ENCODE peak calls at places on chromosomes 11 and 22, in seven cellular contexts. X is esophagus squamous epithelium, J is sigmoid colon, Y is ovary, V is tibial artery, L is OCI-LY7, M is heart left ventricle. H is an unnamed sample. For H3K4me1, the result is how much of the 10 kb centered on the place peaks cover.

GRCh38 chr11:78318733-78319132 is 98.9 kb downstream of the GAB2 start:
- DNase-seq in X (no peak), J (no peak), M (no peak), Y (no peak), V (no peak), L (no peak), H (no peak)

GRCh38 chr22:49014227-49015201 is 813.2 kb downstream of the BRD1 start:
- DNase-seq in Y (no peak), M (no peak), L (no peak), X (no peak), J (peak), V (peak), H (no peak)

GRCh38 chr11:95087171-95087570 is 2.5 kb upstream of the ENDOD1 start:
- DNase-seq in Y (no peak), V (no peak), L (no peak), M (no peak), X (no peak), J (no peak), H (no peak)

GRCh38 chr11:122186439-122187080 is 70.5 kb upstream of the BLID start:
- DNase-seq in M (no peak), Y (no peak), V (peak), X (no peak), J (no peak), L (no peak), H (no peak)

GRCh38 chr11:13745165-13745564 is 76.7 kb downstream of the FAR1 start:
- DNase-seq in X (no peak), L (no peak), V (no peak), Y (no peak), M (no peak), J (no peak), H (no peak)

GRCh38 chr11:113562981-113563461 is 87.8 kb upstream of the DRD2 start:
- DNase-seq in J (no peak), V (no peak), Y (no peak), X (no peak), M (no peak), L (no peak), H (no peak)

GRCh38 chr11:130624946-130625345 is 176.5 kb downstream of the ADAMTS15 start:
- DNase-seq in Y (no peak), X (no peak), V (no peak), M (no peak), J (no peak), L (no peak), H (no peak)

GRCh38 chr11:73159297-73159696 is 17.2 kb upstream of the FCHSD2 start:
- DNase-seq in X (no peak), L (peak), M (no peak), Y (no peak), J (peak), V (no peak), H (no peak)

GRCh38 chr11:134358853-134359490 is 27.2 kb downstream of the GLB1L2 start:
- DNase-seq in L (no peak), M (no peak), J (peak), X (no peak), Y (no peak), V (no peak), H (no peak)

GRCh38 chr11:77779935-77780334 is 40.6 kb downstream of the RSF1 start:
- DNase-seq in M (no peak), L (no peak), J (no peak), X (no peak), V (no peak), Y (no peak), H (peak)

DNA sequence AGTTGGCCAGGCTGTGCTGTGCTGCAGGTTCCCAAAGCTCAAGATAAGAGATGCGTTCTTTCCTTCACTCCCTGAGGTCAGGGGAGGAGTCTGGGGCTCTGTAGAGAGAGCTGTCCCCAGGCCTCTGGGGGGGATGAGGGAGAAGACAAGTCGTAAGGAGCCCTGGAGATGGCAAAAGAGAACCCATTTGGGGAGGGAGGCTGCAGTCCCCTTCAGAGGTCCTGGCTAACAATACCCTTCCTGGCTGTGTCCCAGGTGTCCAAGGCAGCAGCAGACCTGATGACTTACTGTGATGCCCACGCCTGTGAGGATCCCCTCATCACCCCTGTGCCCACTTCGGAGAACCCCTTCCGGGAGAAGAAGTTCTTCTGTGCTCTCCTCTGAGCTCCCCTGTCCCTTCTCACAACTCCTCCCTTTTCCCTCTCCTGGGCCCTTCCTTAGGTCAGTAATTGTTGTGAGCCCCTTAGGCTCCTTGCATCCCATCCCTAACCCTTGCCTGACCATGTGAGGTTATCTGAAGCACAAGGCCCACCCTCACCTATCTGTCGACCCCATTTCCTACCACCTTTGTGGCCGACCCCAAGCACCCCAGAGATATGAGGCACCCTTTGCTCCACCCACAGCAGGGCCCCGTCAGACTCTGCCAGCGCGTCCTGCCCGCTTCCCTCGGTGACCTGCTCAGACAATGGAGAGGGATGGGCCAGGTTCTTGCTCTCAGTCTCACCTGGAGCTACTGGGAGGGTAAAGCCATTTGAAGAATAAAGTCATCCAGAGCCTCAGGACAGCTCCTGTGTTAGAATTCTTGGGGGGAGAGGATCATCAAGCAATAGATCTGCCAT is 1.2 kb downstream of the GNG3 start:
- DNase-seq in M (peak), J (peak), L (no peak), V (no peak), X (no peak), Y (peak), H (peak)
- H3K4me1 ChIP-seq in M (under half), J (under half), L (half or more), V (under half), X (half or more), Y (under half), H (under half)

GRCh38 chr11:23865341-23865975 is 631.4 kb upstream of the LUZP2 start:
- DNase-seq in J (no peak), L (no peak), M (no peak), X (no peak), Y (no peak), V (no peak), H (no peak)
- H3K27ac ChIP-seq in J (no peak), L (no peak), M (no peak), X (no peak), Y (no peak), V (no peak), H (no peak)

GRCh38 chr11:29305456-29306232 is 711.2 kb downstream of the KCNA4 start:
- DNase-seq in V (no peak), X (no peak), M (no peak), Y (no peak), L (no peak), J (no peak), H (no peak)
- H3K4me1 ChIP-seq in V (under half), X (under half), M (under half), Y (under half), L (under half), J (under half), H (under half)

GRCh38 chr11:44015624-44016007 is 32.2 kb upstream of the ACCSL start:
- DNase-seq in X (no peak), V (no peak), Y (no peak), M (no peak), L (no peak), J (no peak), H (no peak)

GRCh38 chr11:44008698-44009097 is 39.1 kb upstream of the ACCSL start:
- DNase-seq in Y (peak), X (no peak), J (peak), M (peak), L (no peak), V (peak), H (no peak)

GRCh38 chr11:44010789-44011251 is 37.0 kb upstream of the ACCSL start:
- DNase-seq in J (peak), Y (no peak), L (no peak), M (peak), V (peak), X (no peak), H (no peak)

GRCh38 chr11:44014968-44015623 is 32.7 kb upstream of the ACCSL start:
- DNase-seq in L (no peak), X (no peak), V (peak), M (no peak), Y (peak), J (peak), H (no peak)

DNA sequence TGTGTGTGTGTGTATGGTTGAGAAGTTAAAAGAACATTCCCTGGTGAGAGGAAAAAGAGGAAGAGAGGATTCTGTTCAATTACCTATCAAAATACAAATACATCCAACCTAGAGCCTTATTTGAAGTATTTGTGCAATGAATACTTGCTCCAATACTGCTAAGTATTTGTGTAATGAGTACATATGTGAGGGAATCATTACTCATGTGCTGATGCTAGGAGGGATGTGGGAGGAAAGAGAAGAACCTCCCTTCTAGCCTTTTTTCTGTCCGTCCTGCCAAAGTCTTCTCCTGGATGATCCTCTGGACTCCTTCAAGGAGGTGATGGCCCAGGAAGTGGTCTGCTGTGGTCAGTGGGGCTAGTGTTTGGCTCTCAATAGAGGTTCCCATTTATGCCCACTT is 36.0 kb upstream of the ACCSL start:
- DNase-seq in L (no peak), X (no peak), J (no peak), M (peak), Y (no peak), V (no peak), H (no peak)
- H3K27ac ChIP-seq in L (no peak), X (no peak), J (no peak), M (no peak), Y (no peak), V (peak), H (no peak)

GRCh38 chr11:66081505-66081904 is 11.4 kb downstream of the PACS1 start:
- DNase-seq in X (no peak), Y (no peak), L (peak), M (peak), J (peak), V (peak), H (peak)
- H3K4me1 ChIP-seq in X (half or more), Y (under half), L (half or more), M (under half), J (under half), V (half or more), H (half or more)

DNA sequence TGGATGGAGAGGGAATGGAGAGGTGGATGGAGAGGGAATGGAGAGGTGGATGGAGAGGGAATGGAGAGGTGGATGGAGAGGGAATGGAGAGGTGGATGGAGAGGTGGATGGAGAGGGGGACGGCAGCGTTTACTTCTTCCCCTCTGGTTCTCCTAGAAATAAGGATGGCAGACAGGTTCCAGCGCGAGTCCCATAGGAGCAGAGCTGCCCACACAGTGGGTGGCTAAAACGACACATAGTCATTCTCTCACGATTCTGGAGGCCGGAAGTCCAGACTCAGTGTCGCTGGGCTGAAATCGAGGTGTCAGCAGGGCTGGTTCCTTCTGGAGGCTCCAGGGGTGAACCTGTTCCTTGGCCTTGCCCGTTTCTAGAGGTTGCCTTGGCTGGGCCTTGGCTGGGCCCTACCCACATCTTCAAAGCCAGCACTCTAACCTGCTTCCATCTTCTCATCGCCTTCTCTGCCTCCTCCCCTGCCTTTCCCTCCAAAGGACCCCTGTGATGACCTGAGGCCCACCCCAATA is 12.7 kb upstream of the CTSD start:
- DNase-seq in X (no peak), Y (no peak), M (no peak), J (peak), V (no peak), L (no peak), H (no peak)
- H3K27ac ChIP-seq in X (no peak), Y (no peak), M (no peak), J (no peak), V (no peak), L (no peak), H (no peak)

DNA sequence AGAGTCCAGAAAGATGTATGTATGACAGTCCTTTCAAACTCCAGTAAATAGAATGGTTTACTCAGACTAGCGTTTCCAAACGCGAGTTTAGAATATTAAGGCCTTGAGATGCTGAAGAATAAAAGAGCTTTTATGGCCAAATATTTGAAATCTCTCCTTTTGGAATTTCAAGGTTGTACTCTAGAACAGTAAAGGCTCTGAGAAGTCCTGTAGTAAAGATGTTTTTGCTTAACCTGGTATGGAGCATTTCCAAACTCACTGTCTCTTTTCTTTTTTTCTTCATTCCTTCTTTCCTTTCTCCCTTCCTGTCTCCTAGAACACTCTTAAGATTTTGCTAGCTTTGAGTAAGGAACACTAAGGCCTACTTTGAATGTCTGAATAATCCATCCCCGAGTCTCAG is 91.4 kb upstream of the RAG2 start:
- DNase-seq in X (no peak), J (no peak), Y (no peak), L (no peak), M (no peak), V (no peak), H (no peak)
- H3K4me1 ChIP-seq in X (under half), J (under half), Y (under half), L (under half), M (under half), V (under half), H (under half)

DNA sequence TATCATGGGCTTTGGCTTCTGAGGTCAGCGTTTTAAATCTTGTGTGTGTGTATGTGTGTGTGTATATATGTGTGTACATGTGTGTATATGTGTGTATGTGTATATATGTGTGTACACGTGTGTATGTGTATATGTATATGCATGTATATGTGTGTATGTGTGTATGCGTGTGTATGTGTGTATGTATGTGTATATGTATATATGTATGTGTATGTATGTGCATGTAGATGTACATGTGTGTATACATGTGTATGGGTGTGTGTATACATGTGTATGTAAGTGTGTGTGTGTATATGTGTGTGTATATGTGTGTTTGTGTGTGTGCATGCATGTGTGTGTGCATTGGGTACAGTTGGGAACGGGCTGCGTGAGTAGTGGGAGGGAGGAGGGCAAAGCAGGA is 123.0 kb downstream of the ST3GAL4 start:
- DNase-seq in V (no peak), Y (no peak), M (no peak), J (no peak), X (no peak), L (no peak), H (no peak)
- H3K27ac ChIP-seq in V (no peak), Y (no peak), M (no peak), J (no peak), X (no peak), L (no peak), H (no peak)

GRCh38 chr22:18110194-18110943 is at the start of gene TUBA8:
- DNase-seq in J (no peak), V (peak), L (peak), M (peak), X (no peak), Y (peak), H (peak)
- H3K4me1 ChIP-seq in J (under half), V (under half), L (under half), M (under half), X (under half), Y (under half), H (under half)

GRCh38 chr22:33758125-33758483 is 162.2 kb downstream of the LARGE1 start:
- DNase-seq in Y (no peak), X (no peak), V (no peak), M (no peak), L (no peak), J (no peak), H (no peak)
- H3K27ac ChIP-seq in Y (no peak), X (no peak), V (no peak), M (no peak), L (no peak), J (no peak), H (no peak)

H was measured in Karpas-422.